ENCODE peak calls at places on chromosomes 5 and 9, in four cellular contexts. Q is HS-27A; D is stromal cell of bone marrow; H is stimulated activated CD4-positive, alpha-beta T cell treated with anti-CD3 and anti-CD28 coated beads, Interleukin-12 subunit alpha, Interleukin-12 subunit beta, amount 100 ng/mL, for 48 hours. A is an unnamed sample.

GRCh38 chr9:101121836-101122399 is 93.4 kb downstream of the PLPPR1 start:
- DNase-seq in Q (no peak), D (no peak), H (no peak), A (no peak)

GRCh38 chr9:137176302-137177182 is 4.7 kb upstream of the TMEM210 start:
- DNase-seq in Q (no peak), D (no peak), H (no peak), A (no peak)

GRCh38 chr5:148976569-148977321 is 86.1 kb downstream of the SH3TC2 start:
- DNase-seq in Q (no peak), D (no peak), H (no peak), A (no peak)

GRCh38 chr5:36502608-36503007 is 103.8 kb upstream of the SLC1A3 start:
- DNase-seq in Q (peak; percentile 90), D (peak; percentile 94), H (no peak), A (no peak)

GRCh38 chr5:129506950-129507349 is 46.9 kb downstream of the ADAMTS19 start:
- DNase-seq in Q (no peak), D (no peak), H (no peak), A (no peak)

GRCh38 chr9:37923796-37924430 is 20.0 kb upstream of the SLC25A51 start:
- DNase-seq in Q (no peak), D (no peak), H (no peak), A (no peak)

GRCh38 chr5:73030995-73031394 is 75.2 kb downstream of the FCHO2 start:
- DNase-seq in Q (peak; percentile 52), D (peak; percentile 50), H (no peak), A (no peak)

GRCh38 chr9:113399646-113400200 is 1.4 kb downstream of the ALAD start:
- DNase-seq in Q (no peak), D (no peak), H (no peak), A (no peak)